ENCODE peak calls at places on chromosome 3, in six cellular contexts. V is heart right ventricle, U is suprapubic skin, N is GM23248, R is transverse colon, Q is mesendoderm. D is an unnamed sample.

GRCh38 chr3:194736277-194736895 is 50.7 kb downstream of the FAM43A start:
- DNase-seq in V (no peak), U (peak), N (no peak), R (no peak), Q (no peak), D (no peak)

GRCh38 chr3:153829596-153830170 is 291.5 kb upstream of the ARHGEF26 start:
- DNase-seq in V (no peak), U (no peak), N (peak), R (no peak), Q (no peak), D (no peak)

GRCh38 chr3:126200534-126200933 is 20.1 kb upstream of the ALDH1L1 start:
- DNase-seq in V (no peak), U (no peak), N (no peak), R (no peak), Q (no peak), D (no peak)

GRCh38 chr3:20984594-20985207 is 766.3 kb downstream of the ZNF385D start:
- DNase-seq in V (no peak), U (no peak), N (no peak), R (no peak), Q (no peak), D (no peak)

GRCh38 chr3:131393056-131393455 is 11.5 kb downstream of the NUDT16 start:
- DNase-seq in V (no peak), U (no peak), N (peak), R (no peak), Q (no peak), D (no peak)

GRCh38 chr3:124772081-124772831 is 42.0 kb downstream of the UMPS start:
- DNase-seq in V (peak), U (no peak), N (peak), R (no peak), Q (no peak), D (peak)

GRCh38 chr3:51304230-51304629 is 80.9 kb upstream of the MANF start:
- DNase-seq in V (no peak), U (no peak), N (no peak), R (no peak), Q (peak), D (no peak)

GRCh38 chr3:85567074-85567676 is 608.4 kb downstream of the CADM2 start:
- DNase-seq in V (no peak), U (no peak), N (peak), R (peak), Q (peak), D (no peak)

GRCh38 chr3:152942366-152942765 is 107.4 kb downstream of the P2RY1 start:
- DNase-seq in V (no peak), U (no peak), N (peak), R (no peak), Q (no peak), D (no peak)

GRCh38 chr3:179450321-179450720 is 949 bp downstream of the GNB4 start:
- DNase-seq in V (no peak), U (no peak), N (peak), R (no peak), Q (no peak), D (no peak)

GRCh38 chr3:171822707-171823106 is 12.4 kb upstream of the PLD1 start:
- DNase-seq in V (no peak), U (no peak), N (no peak), R (no peak), Q (no peak), D (no peak)

GRCh38 chr3:129162729-129163579 is 2.1 kb upstream of the ISY1 start:
- DNase-seq in V (no peak), U (no peak), N (peak), R (no peak), Q (peak), D (no peak)

GRCh38 chr3:58011580-58011979 is 3.4 kb downstream of the FLNB start:
- DNase-seq in V (no peak), U (no peak), N (no peak), R (no peak), Q (no peak), D (no peak)

GRCh38 chr3:181554233-181554765 is 157.4 kb upstream of the SOX2 start:
- DNase-seq in V (no peak), U (no peak), N (no peak), R (no peak), Q (no peak), D (no peak)

GRCh38 chr3:55198554-55198953 is 270.7 kb upstream of the LRTM1 start:
- DNase-seq in V (no peak), U (no peak), N (peak), R (no peak), Q (peak), D (no peak)

GRCh38 chr3:24067483-24067882 is 122.4 kb downstream of the NR1D2 start:
- DNase-seq in V (no peak), U (no peak), N (peak), R (no peak), Q (no peak), D (no peak)

GRCh38 chr3:17384567-17385296 is 357.7 kb downstream of the TBC1D5 start:
- DNase-seq in V (no peak), U (no peak), N (peak), R (no peak), Q (peak), D (no peak)

GRCh38 chr3:132838477-132838876 is 116.3 kb upstream of the NPHP3 start:
- DNase-seq in V (no peak), U (no peak), N (no peak), R (no peak), Q (no peak), D (no peak)

GRCh38 chr3:71310595-71311319 is 272.8 kb downstream of the FOXP1 start:
- DNase-seq in V (peak), U (no peak), N (peak), R (peak), Q (peak), D (no peak)

GRCh38 chr3:107045791-107046190 is 331.4 kb upstream of the CCDC54 start:
- DNase-seq in V (no peak), U (no peak), N (no peak), R (no peak), Q (no peak), D (no peak)

GRCh38 chr3:23945903-23946751 is 1.0 kb downstream of the NR1D2 start:
- DNase-seq in V (peak), U (peak), N (peak), R (peak), Q (peak), D (peak)

GRCh38 chr3:104510091-104510860 is 856.4 kb upstream of the ALCAM start:
- DNase-seq in V (no peak), U (no peak), N (no peak), R (no peak), Q (no peak), D (no peak)

GRCh38 chr3:127467386-127467785 is 123.1 kb downstream of the TPRA1 start:
- DNase-seq in V (no peak), U (no peak), N (no peak), R (no peak), Q (peak), D (peak)

GRCh38 chr3:155327430-155327829 is 33.9 kb upstream of the STRIT1 start:
- DNase-seq in V (no peak), U (no peak), N (no peak), R (no peak), Q (peak), D (no peak)

GRCh38 chr3:82087958-82088357 is 326.5 kb upstream of the GBE1 start:
- DNase-seq in V (no peak), U (no peak), N (peak), R (no peak), Q (peak), D (no peak)

GRCh38 chr3:119230745-119231144 is 9.9 kb downstream of the B4GALT4 start:
- DNase-seq in V (no peak), U (no peak), N (no peak), R (no peak), Q (no peak), D (no peak)

GRCh38 chr3:105137911-105138310 is 228.8 kb upstream of the ALCAM start:
- DNase-seq in V (no peak), U (no peak), N (no peak), R (no peak), Q (no peak), D (no peak)

GRCh38 chr3:132713977-132714727 is 8.1 kb downstream of the NPHP3 start:
- DNase-seq in V (no peak), U (no peak), N (no peak), R (peak), Q (no peak), D (no peak)

GRCh38 chr3:173653781-173654180 is 256.2 kb downstream of the NLGN1 start:
- DNase-seq in V (no peak), U (no peak), N (peak), R (no peak), Q (peak), D (no peak)
- H3K27ac ChIP-seq in V (no peak), U (no peak), N (no peak), R (no peak), Q (no peak), D (no peak)

GRCh38 chr3:59411694-59412093 is 361.9 kb upstream of the CFAP20DC start:
- DNase-seq in V (no peak), U (no peak), N (peak), R (no peak), Q (no peak), D (no peak)

GRCh38 chr3:59406943-59407342 is 357.1 kb upstream of the CFAP20DC start:
- DNase-seq in V (no peak), U (no peak), N (no peak), R (no peak), Q (no peak), D (no peak)

GRCh38 chr3:59411176-59411575 is 361.4 kb upstream of the CFAP20DC start:
- DNase-seq in V (no peak), U (no peak), N (no peak), R (no peak), Q (no peak), D (no peak)

GRCh38 chr3:59407425-59407824 is 357.6 kb upstream of the CFAP20DC start:
- DNase-seq in V (no peak), U (no peak), N (no peak), R (no peak), Q (no peak), D (no peak)

DNA sequence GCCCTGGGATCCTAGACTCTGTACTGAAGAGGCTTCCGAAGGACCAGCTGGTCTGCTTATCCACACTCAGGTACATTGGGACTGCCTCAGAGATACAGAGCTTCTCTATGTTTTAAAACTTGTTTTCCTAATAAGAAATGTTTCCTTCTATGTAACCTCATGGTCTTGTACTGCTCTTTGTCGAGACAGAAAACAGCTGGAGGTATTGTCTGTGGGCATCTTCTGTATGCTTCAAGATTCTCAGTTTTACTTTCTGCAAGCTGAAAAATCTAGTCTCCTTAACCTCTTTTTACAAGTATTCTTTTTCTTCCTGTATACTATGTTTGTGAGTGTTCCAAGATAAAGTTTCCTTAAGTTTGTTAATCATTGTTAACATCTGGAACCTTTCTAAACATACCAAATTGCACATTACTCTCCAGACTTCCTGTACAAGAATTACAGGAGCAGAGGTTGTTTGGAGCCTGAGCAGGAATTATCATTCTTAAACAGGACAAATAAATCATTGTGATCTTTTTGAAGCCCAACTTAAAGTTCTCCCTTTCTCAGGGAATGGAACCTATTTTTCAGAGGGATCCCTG is 358.3 kb upstream of the CFAP20DC start:
- DNase-seq in V (no peak), U (no peak), N (no peak), R (no peak), Q (no peak), D (no peak)
- H3K27ac ChIP-seq in V (no peak), U (no peak), N (no peak), R (no peak), Q (no peak), D (no peak)

GRCh38 chr3:141449424-141449823 is 37.4 kb upstream of the RASA2 start:
- DNase-seq in V (no peak), U (no peak), N (no peak), R (no peak), Q (no peak), D (no peak)

GRCh38 chr3:141452045-141452444 is 34.8 kb upstream of the RASA2 start:
- DNase-seq in V (no peak), U (no peak), N (peak), R (no peak), Q (peak), D (no peak)

GRCh38 chr3:141448606-141449216 is 38.1 kb upstream of the RASA2 start:
- DNase-seq in V (no peak), U (no peak), N (peak), R (no peak), Q (no peak), D (no peak)

GRCh38 chr3:141452773-141453172 is 34.1 kb upstream of the RASA2 start:
- DNase-seq in V (no peak), U (no peak), N (no peak), R (no peak), Q (no peak), D (no peak)

DNA sequence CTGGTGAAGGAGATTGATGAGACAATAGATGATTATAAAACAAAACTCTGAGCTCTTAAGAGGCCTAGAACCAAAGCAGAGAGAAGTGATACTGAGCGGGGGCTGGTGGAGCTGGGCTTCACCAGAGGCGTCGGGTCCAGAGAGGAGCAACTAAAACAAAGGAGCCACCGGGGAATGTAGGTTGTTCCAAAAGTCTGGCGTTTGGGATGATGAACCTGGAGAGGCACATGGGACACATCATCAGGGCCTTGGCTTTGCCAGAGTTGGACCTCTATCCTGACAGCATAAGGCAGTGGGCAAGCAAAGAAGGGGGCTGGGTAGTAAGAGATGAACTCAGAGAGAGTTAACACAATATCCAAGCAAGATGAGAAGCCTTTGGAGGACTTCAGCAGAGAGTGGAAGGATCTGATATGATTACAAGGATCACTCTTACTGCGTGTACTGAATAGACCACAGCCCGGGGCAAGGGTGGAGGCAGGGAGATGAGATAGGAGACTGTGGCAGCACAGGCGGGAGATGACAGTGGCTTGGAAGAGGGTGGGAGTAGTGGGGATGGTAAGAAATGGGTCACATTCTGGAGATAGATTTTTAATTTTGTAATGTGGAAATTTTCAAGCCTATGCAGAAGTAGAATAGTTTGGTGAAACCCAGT is 36.0 kb upstream of the RASA2 start:
- DNase-seq in V (no peak), U (no peak), N (no peak), R (no peak), Q (no peak), D (no peak)
- H3K27ac ChIP-seq in V (no peak), U (no peak), N (no peak), R (peak), Q (no peak), D (no peak)

GRCh38 chr3:30290479-30290878 is 315.9 kb upstream of the TGFBR2 start:
- DNase-seq in V (no peak), U (no peak), N (no peak), R (no peak), Q (no peak), D (no peak)
- H3K27ac ChIP-seq in V (no peak), U (no peak), N (no peak), R (peak), Q (no peak), D (no peak)

DNA sequence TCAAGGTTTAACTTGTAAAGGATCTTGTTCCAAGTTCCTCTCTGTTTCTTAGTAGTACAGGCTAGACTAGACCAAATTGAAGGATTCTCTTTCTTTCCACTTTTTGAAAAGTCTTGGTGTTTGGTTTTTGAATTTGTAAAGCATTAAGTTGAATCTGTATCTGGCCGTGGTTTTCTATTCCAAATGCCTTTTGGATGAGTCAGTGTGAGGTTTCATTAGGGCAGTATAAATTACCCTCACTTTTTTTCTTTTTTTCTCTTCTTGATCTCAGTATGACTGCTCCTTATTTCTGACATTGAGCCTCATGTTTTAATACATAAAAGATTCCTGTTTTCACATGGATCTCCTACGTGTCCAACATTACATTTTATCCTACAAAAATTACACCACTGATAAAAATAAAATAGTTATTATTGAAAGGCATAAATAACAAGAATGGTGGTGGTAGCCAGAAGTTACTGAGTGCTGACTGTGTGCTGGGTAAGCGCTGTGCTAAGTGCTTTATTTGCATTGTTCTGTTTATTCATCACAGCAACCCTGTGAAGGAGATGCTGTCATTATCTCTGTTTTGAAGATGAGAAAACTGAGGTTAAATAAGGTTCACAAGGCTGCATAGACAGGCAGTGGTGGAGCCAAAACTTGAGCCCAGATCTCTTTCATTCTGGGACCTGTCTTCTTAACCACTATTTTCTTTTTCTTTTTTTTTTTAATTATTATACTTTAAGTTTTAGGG is 48.3 kb downstream of the MITF start:
- DNase-seq in V (no peak), U (no peak), N (peak), R (no peak), Q (peak), D (no peak)
- H3K27ac ChIP-seq in V (peak), U (no peak), N (peak), R (peak), Q (no peak), D (no peak)

GRCh38 chr3:134628884-134629283 is 21.9 kb downstream of the KY start:
- DNase-seq in V (no peak), U (no peak), N (no peak), R (no peak), Q (no peak), D (no peak)
- H3K27ac ChIP-seq in V (no peak), U (no peak), N (no peak), R (no peak), Q (no peak), D (no peak)